ENCODE peak calls at places on chromosomes 11 and 22, in four cellular contexts. K, H, V and U are unnamed samples.

GRCh38 chr11:10455637-10456487 is 798 bp downstream of the AMPD3 start:
- DNase-seq in K (no peak), H (peak; percentile 60), V (peak; percentile 89), U (no peak)

GRCh38 chr22:26711205-26711958 is 54.0 kb downstream of the MIAT start:
- DNase-seq in K (no peak), H (no peak), V (no peak), U (no peak)

GRCh38 chr11:72751293-72752087 is 718 bp downstream of the ARAP1 start:
- DNase-seq in K (no peak), H (no peak), V (no peak), U (no peak)

GRCh38 chr11:74731301-74732094 is at the start of gene CHRDL2:
- DNase-seq in K (no peak), H (no peak), V (no peak), U (no peak)

GRCh38 chr11:84194696-84195095 is 908.5 kb upstream of the CCDC90B start:
- DNase-seq in K (no peak), H (no peak), V (no peak), U (no peak)

GRCh38 chr11:20762112-20762511 is 92.7 kb downstream of the NELL1 start:
- DNase-seq in K (no peak), H (peak; percentile 25), V (no peak), U (no peak)

GRCh38 chr11:93370260-93370659 is 39.7 kb downstream of the DEUP1 start:
- DNase-seq in K (no peak), H (no peak), V (no peak), U (no peak)

GRCh38 chr11:123159146-123159857 is 35.7 kb downstream of the CLMP start:
- DNase-seq in K (no peak), H (no peak), V (no peak), U (no peak)

GRCh38 chr22:45893516-45893915 is 83.4 kb downstream of the WNT7B start:
- DNase-seq in K (no peak), H (no peak), V (peak; percentile 17), U (no peak)

GRCh38 chr11:131598305-131598704 is 227.9 kb downstream of the NTM start:
- DNase-seq in K (no peak), H (no peak), V (no peak), U (no peak)

GRCh38 chr22:49699928-49700498 is 127.7 kb downstream of the BRD1 start:
- DNase-seq in K (no peak), H (no peak), V (no peak), U (no peak)

GRCh38 chr22:37626144-37626543 is 13.3 kb upstream of the SH3BP1 start:
- DNase-seq in K (no peak), H (no peak), V (no peak), U (no peak)

GRCh38 chr22:26210390-26210789 is 41.1 kb downstream of the SEZ6L start:
- DNase-seq in K (no peak), H (no peak), V (no peak), U (no peak)

GRCh38 chr11:30585892-30586250 is 282 bp downstream of the MPPED2 start:
- DNase-seq in K (no peak), H (peak; percentile 15), V (no peak), U (peak; percentile 37)

GRCh38 chr22:38177926-38178604 is 3.6 kb downstream of the PLA2G6 start:
- DNase-seq in K (no peak), H (peak; percentile 77), V (peak; percentile 87), U (peak; percentile 11)

GRCh38 chr11:65338680-65339079 is 5.0 kb downstream of the DPF2 start:
- DNase-seq in K (no peak), H (no peak), V (no peak), U (no peak)

GRCh38 chr11:33375688-33376311 is 118.6 kb downstream of the HIPK3 start:
- DNase-seq in K (no peak), H (no peak), V (no peak), U (peak; percentile 46)

GRCh38 chr22:24599514-24599913 is 3.5 kb upstream of the GGT1 start:
- DNase-seq in K (no peak), H (no peak), V (no peak), U (no peak)

GRCh38 chr11:7635137-7635536 is 38.2 kb downstream of the CYB5R2 start:
- DNase-seq in K (no peak), H (peak; percentile 89), V (no peak), U (peak; percentile 10)

GRCh38 chr11:35918716-35919115 is 25.1 kb upstream of the LDLRAD3 start:
- DNase-seq in K (no peak), H (no peak), V (no peak), U (peak; percentile 53)

GRCh38 chr11:61645179-61645868 is 34.9 kb upstream of the DAGLA start:
- DNase-seq in K (no peak), H (no peak), V (no peak), U (no peak)

GRCh38 chr11:43983221-43983795 is 40.9 kb downstream of the C11orf96 start:
- DNase-seq in K (no peak), H (no peak), V (no peak), U (no peak)

GRCh38 chr11:444397-445144 is 2.8 kb upstream of the ANO9 start:
- DNase-seq in K (no peak), H (no peak), V (no peak), U (no peak)

GRCh38 chr22:46364341-46365165 is 29.0 kb downstream of the TRMU start:
- DNase-seq in K (no peak), H (no peak), V (no peak), U (no peak)

GRCh38 chr11:74057251-74058151 is 48.6 kb upstream of the UCP3 start:
- DNase-seq in K (peak; percentile 39), H (no peak), V (peak; percentile 66), U (no peak)

GRCh38 chr11:71488086-71488967 is 35.3 kb downstream of the NADSYN1 start:
- DNase-seq in K (no peak), H (no peak), V (peak; percentile 52), U (peak; percentile 1)

GRCh38 chr11:4704790-4705334 is 278 bp downstream of the MMP26 start:
- DNase-seq in K (no peak), H (no peak), V (no peak), U (no peak)

GRCh38 chr11:48129697-48130395 is 86.8 kb upstream of the OR4B1 start:
- DNase-seq in K (no peak), H (no peak), V (no peak), U (no peak)